ENCODE peak calls at places on chromosomes 7 and 10, in five cellular contexts. L is WTC11, U is mammary epithelial cell, Z is body of pancreas, Q is cardiac muscle cell. A is an unnamed sample.

GRCh38 chr7:69860486-69860885 is 262.2 kb downstream of the AUTS2 start:
- DNase-seq in L (no peak), U (no peak), Z (no peak), Q (no peak), A (no peak)

GRCh38 chr7:271266-272107 is 18.5 kb upstream of the FOXL3 start:
- DNase-seq in L (no peak), U (no peak), Z (no peak), Q (no peak), A (peak; percentile 3)

GRCh38 chr7:72476608-72477305 is 64.6 kb upstream of the CALN1 start:
- DNase-seq in L (no peak), U (no peak), Z (no peak), Q (no peak), A (no peak)

GRCh38 chr7:45636733-45637132 is 62.6 kb downstream of the ADCY1 start:
- DNase-seq in L (no peak), U (no peak), Z (no peak), Q (no peak), A (no peak)

GRCh38 chr10:76036962-76037361 is 605.5 kb downstream of the LRMDA start:
- DNase-seq in L (no peak), U (peak; percentile 65), Z (no peak), Q (no peak), A (no peak)

GRCh38 chr10:42809670-42810069 is 27.1 kb downstream of the BMS1 start:
- DNase-seq in L (no peak), U (no peak), Z (no peak), Q (no peak), A (no peak)

GRCh38 chr10:112217413-112218390 is 34.1 kb upstream of the GPAM start:
- DNase-seq in L (no peak), U (no peak), Z (no peak), Q (no peak), A (no peak)

GRCh38 chr10:19652750-19653149 is 163.5 kb upstream of the PLXDC2 start:
- DNase-seq in L (no peak), U (no peak), Z (no peak), Q (no peak), A (no peak)

GRCh38 chr10:9051328-9051974 is 997.0 kb downstream of the GATA3 start:
- DNase-seq in L (no peak), U (peak; percentile 29), Z (no peak), Q (no peak), A (no peak)

GRCh38 chr7:155489158-155489840 is 31.4 kb downstream of the EN2 start:
- DNase-seq in L (no peak), U (no peak), Z (no peak), Q (no peak), A (no peak)

GRCh38 chr10:107814865-107815487 is 650.5 kb upstream of the SORCS1 start:
- DNase-seq in L (peak; percentile 67), U (peak; percentile 63), Z (peak; percentile 48), Q (peak; percentile 76), A (peak; percentile 68)

GRCh38 chr7:124208173-124208572 is 175.3 kb upstream of the TMEM229A start:
- DNase-seq in L (no peak), U (no peak), Z (no peak), Q (no peak), A (no peak)

GRCh38 chr7:137091396-137091795 is 222.9 kb downstream of the CHRM2 start:
- DNase-seq in L (peak; percentile 50), U (no peak), Z (no peak), Q (peak; percentile 82), A (no peak)

GRCh38 chr7:19404912-19405329 is 259.7 kb upstream of the FERD3L start:
- DNase-seq in L (no peak), U (peak; percentile 93), Z (no peak), Q (peak; percentile 40), A (no peak)

GRCh38 chr10:99548041-99548530 is 15.3 kb downstream of the NKX2-3 start:
- DNase-seq in L (peak; percentile 50), U (peak; percentile 55), Z (no peak), Q (no peak), A (no peak)

GRCh38 chr10:107553470-107553869 is 389.0 kb upstream of the SORCS1 start:
- DNase-seq in L (no peak), U (no peak), Z (no peak), Q (no peak), A (no peak)

GRCh38 chr10:22682237-22683192 is 31.9 kb downstream of the PIP4K2A start:
- DNase-seq in L (no peak), U (peak; percentile 91), Z (no peak), Q (peak; percentile 18), A (no peak)

GRCh38 chr10:6729967-6730366 is 149.9 kb upstream of the PRKCQ start:
- DNase-seq in L (no peak), U (no peak), Z (no peak), Q (no peak), A (no peak)

GRCh38 chr10:60141916-60142559 is 235.7 kb upstream of the CCDC6 start:
- DNase-seq in L (no peak), U (no peak), Z (no peak), Q (no peak), A (no peak)

GRCh38 chr10:15541376-15541775 is 170.3 kb upstream of the FAM171A1 start:
- DNase-seq in L (no peak), U (no peak), Z (no peak), Q (no peak), A (no peak)

GRCh38 chr10:70475661-70476060 is 2.9 kb upstream of the PALD1 start:
- DNase-seq in L (no peak), U (peak; percentile 91), Z (no peak), Q (no peak), A (no peak)

GRCh38 chr7:36606442-36607205 is 117.7 kb downstream of the AOAH start:
- DNase-seq in L (no peak), U (no peak), Z (no peak), Q (no peak), A (no peak)

DNA sequence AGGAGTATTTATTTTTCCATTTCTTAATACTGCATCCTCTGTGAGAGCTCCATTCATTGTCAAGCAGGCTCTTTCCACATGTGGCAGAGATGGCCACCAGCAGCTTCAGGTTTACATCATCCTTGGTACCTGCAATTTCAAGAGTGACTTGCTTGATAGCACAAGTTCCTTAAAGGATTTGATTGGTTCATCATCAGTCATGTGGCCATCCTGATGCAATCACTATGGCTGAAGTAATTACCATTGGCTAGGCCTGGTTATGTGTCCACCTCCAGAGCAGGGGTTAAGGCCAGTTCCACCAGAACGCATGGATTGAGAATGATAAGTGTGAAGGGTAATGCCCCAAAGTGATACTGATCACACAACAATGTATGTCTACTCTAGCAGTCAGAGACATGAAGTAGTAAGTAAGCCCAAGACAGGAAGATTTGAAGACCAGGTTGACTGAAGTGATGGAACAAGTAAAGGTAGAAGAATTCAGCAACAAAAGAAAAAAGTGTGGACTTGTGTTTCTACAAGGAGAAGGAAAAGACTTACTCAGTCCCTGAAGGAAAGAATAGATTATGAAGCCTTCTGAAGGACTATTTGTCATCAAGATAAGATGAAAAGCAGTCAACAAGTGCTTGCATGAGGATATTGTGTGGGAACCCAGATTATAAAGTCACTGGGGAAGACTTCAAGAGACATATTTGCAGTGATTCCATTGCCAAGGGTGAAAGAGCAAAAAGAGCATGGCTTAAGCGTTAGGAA is 26.4 kb upstream of the PRKAR2B start:
- DNase-seq in L (no peak), U (no peak), Z (no peak), Q (no peak), A (no peak)
- TF ChIP-seq CTCF in L (no peak), U (no peak), Z (no peak), Q (no peak), A (no peak)

GRCh38 chr7:130962109-130962508 is 228.1 kb upstream of the KLF14 start:
- DNase-seq in L (no peak), U (no peak), Z (no peak), Q (no peak), A (no peak)

GRCh38 chr7:130959743-130960207 is 225.8 kb upstream of the KLF14 start:
- DNase-seq in L (peak; percentile 24), U (peak; percentile 71), Z (no peak), Q (no peak), A (no peak)

GRCh38 chr7:130961128-130961601 is 227.2 kb upstream of the KLF14 start:
- DNase-seq in L (no peak), U (peak; percentile 96), Z (no peak), Q (no peak), A (no peak)

GRCh38 chr7:130958846-130959245 is 224.8 kb upstream of the KLF14 start:
- DNase-seq in L (no peak), U (no peak), Z (no peak), Q (no peak), A (no peak)

DNA sequence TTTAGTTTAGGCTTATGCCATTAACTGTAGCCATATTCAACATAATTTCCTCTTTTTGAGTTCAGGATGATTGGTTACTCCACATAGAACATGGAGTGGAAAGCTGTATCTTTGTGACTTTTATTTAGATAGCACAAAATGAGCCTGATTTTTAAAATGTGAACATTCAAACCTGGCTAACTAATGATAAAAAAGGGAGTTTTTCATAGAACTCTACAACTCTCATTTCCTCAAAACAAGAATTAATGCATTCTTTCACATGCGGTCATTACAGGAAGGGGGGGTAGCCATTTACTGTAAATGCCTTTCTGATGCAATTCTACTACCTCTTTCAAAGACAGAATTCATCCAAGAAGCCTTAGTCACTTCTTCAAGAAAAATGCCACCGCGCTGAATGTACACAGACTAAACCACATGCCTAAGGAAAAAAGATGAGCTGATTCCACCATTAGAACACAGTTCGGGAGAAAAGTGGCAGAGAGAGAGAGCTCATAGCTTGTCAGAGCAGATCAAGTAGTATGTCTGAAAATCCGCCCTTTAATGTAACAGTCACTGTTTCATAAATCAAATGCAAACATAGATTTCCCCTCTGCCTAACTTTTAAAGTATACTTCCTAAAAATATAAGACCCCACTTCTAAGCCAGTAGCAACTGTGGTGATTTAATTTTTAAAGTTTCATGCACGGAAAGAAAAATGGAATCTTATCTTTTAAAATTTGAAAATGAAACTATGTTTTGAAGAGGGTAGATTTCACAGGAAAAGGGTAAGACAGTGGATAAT is 226.4 kb upstream of the KLF14 start:
- DNase-seq in L (no peak), U (peak; percentile 94), Z (no peak), Q (no peak), A (no peak)
- TF ChIP-seq CTCF in L (no peak), U (no peak), Z (no peak), Q (no peak), A (no peak)

GRCh38 chr7:37920619-37921339 is at the start of gene EPDR1:
- DNase-seq in L (peak; percentile 66), U (peak; percentile 23), Z (peak; percentile 75), Q (peak; percentile 66), A (peak; percentile 64)

GRCh38 chr7:37921340-37921805 is 933 bp downstream of the EPDR1 start:
- DNase-seq in L (peak; percentile 44), U (no peak), Z (peak; percentile 41), Q (peak; percentile 52), A (peak; percentile 50)

GRCh38 chr7:37918526-37918925 is 1.9 kb upstream of the SFRP4 start:
- DNase-seq in L (peak; percentile 43), U (no peak), Z (no peak), Q (no peak), A (no peak)

GRCh38 chr7:37921876-37922275 is 1.4 kb downstream of the EPDR1 start:
- DNase-seq in L (no peak), U (no peak), Z (no peak), Q (no peak), A (no peak)

DNA sequence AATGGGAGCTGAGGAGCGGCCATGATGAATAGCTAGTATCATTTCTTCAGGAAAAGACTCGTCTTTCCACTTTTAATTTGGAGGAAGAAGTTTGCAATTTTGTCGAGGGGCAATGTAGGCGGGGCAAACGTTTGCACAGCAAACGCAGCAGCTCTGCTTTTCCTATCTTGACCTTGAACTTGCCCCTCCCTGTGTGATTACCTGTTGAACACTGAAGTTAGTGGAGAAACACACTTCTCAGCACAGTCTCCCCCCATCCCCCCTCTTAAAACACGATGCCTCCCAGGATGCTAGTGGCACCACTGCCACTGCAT is 178 bp upstream of the EPDR1 start:
- DNase-seq in L (no peak), U (no peak), Z (no peak), Q (no peak), A (no peak)
- TF ChIP-seq CTCF in L (no peak), U (no peak), Z (no peak), Q (no peak), A (no peak)

GRCh38 chr10:55033061-55033460 is 232.0 kb upstream of the PCDH15 start:
- DNase-seq in L (no peak), U (no peak), Z (no peak), Q (no peak), A (no peak)
- TF ChIP-seq CTCF in L (no peak), U (no peak), Z (no peak), Q (no peak), A (no peak)